ENCODE peak calls at places on chromosomes 2 and 18, in four cellular contexts. T is IMR-90, V is K562, L is GM12878. S is an unnamed sample.

GRCh38 chr18:27108842-27109241 is 76.3 kb downstream of the CHST9 start:
- DNase-seq in T (no peak), V (no peak), L (no peak), S (no peak)

GRCh38 chr2:173448938-173449471 is 94.3 kb downstream of the CDCA7 start:
- DNase-seq in T (peak; percentile 73), V (peak; percentile 78), L (peak; percentile 34), S (peak; percentile 64)

GRCh38 chr2:950627-950992 is at the start of gene SNTG2:
- DNase-seq in T (no peak), V (peak; percentile 85), L (no peak), S (no peak)

GRCh38 chr2:199916980-199917379 is 5.9 kb downstream of the C2orf69 start:
- DNase-seq in T (no peak), V (no peak), L (no peak), S (no peak)

GRCh38 chr2:240565267-240566202 is 2.7 kb upstream of the RNPEPL1 start:
- DNase-seq in T (peak; percentile 57), V (peak; percentile 79), L (peak; percentile 63), S (peak; percentile 78)

GRCh38 chr2:203739351-203739750 is 32.9 kb downstream of the CD28 start:
- DNase-seq in T (no peak), V (no peak), L (no peak), S (no peak)

GRCh38 chr2:43748333-43748732 is 25.5 kb upstream of the DYNC2LI1 start:
- DNase-seq in T (no peak), V (no peak), L (no peak), S (no peak)

GRCh38 chr2:77169426-77169825 is 352.8 kb downstream of the LRRTM4 start:
- DNase-seq in T (no peak), V (no peak), L (no peak), S (no peak)

GRCh38 chr2:181258761-181259160 is 198.4 kb upstream of the ITGA4 start:
- DNase-seq in T (peak; percentile 40), V (no peak), L (no peak), S (no peak)
- TF ChIP-seq FOS in T (no peak), V (no peak), L (no peak), S (no peak)

DNA sequence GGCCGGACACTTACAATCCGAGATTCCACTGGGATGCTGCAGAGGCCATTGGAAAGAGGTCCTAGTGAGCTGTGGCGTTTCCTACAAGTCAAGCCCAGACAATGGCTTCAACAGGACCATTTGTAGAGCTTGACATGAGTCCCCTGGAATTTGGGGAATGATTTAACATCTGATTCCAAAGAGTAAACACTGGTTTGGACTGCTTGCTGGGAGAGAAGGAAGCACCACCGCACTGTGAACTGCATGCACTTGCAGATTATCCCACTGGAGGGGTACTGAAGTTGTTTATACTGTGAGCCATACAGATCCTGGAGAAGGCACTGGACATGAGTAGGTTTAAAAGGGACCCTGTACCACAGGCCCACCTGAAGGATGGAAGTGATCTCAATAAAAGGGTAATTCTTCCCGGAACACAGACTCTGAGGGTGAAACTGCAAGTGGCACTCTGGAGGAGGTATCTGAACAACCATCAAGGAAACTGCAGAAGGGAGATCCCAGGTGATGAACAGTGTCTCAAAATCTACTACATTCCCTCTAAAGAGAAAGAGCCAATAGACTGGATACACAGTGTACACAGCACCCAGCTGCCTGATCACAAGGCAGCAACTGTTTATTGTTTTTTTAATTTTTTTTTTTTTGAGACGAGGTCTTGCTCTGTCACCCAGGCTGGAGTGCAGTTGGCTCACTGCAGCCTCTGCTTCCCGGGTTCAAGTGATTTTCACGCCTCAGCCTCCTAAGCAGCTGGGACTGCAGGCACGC is 4.3 kb upstream of the RAB6C start:
- DNase-seq in T (no peak), V (no peak), L (no peak), S (no peak)
- TF ChIP-seq FOS in T (no peak), V (no peak), L (no peak), S (no peak)

DNA sequence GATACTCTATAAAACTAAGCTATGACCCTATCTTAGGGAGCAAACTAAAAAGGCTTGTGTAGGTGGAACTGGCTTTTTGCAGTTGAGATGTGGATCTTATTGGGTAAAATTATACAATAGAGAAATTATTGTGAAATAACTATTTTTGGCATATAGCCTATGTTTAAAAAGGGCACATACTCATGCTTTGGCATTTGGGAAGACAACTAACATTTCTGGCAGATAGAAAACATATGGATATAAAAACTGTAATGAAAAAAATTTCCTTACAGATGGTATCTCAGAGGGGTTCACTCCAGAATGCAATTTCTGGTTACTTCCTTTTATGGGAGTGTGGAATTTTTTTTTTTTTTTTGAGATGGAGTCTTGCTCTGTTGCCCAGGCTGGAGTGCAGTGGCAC is 120.1 kb upstream of the CCDC195 start:
- DNase-seq in T (peak; percentile 48), V (no peak), L (no peak), S (no peak)
- TF ChIP-seq FOS in T (no peak), V (no peak), L (no peak), S (no peak)

GRCh38 chr2:32061973-32062861 is 1.1 kb upstream of the SPAST start:
- DNase-seq in T (peak; percentile 19), V (peak; percentile 62), L (no peak), S (peak; percentile 49)
- TF ChIP-seq FOS in T (no peak), V (no peak), L (no peak), S (no peak)

S was measured in endothelial cell of umbilical vein.